ENCODE peak calls at places on chromosomes 7 and 10, in ten cellular contexts. T is uterus, K is ovary, D is body of pancreas, X is IMR-90, W is adrenal gland, C is transverse colon, A is H1, R is gastrocnemius medialis, V is prostate gland. B is an unnamed sample.

GRCh38 chr10:62454696-62455451 is 80.7 kb downstream of the ZNF365 start:
- DNase-seq in R (peak; percentile 54), C (no peak), X (peak; percentile 56), T (peak; percentile 66), K (no peak), A (no peak), W (peak; percentile 4), V (no peak), D (no peak), B (no peak)

GRCh38 chr10:93859049-93859655 is 34.6 kb upstream of the SLC35G1 start:
- DNase-seq in V (no peak), K (no peak), C (no peak), T (no peak), R (no peak), D (no peak), A (no peak), W (no peak), X (peak; percentile 10), B (no peak)

GRCh38 chr7:2509298-2509906 is 10.2 kb upstream of the LFNG start:
- DNase-seq in C (no peak), T (no peak), D (no peak), K (no peak), R (no peak), W (no peak), X (no peak), A (no peak), V (no peak), B (no peak)

GRCh38 chr7:2515424-2516193 is 4.0 kb upstream of the LFNG start:
- DNase-seq in D (no peak), C (no peak), K (no peak), T (no peak), V (no peak), A (no peak), W (no peak), X (no peak), R (no peak), B (no peak)

GRCh38 chr7:80273327-80273726 is 138.7 kb downstream of the GNAI1 start:
- DNase-seq in X (peak; percentile 65), V (no peak), K (no peak), C (no peak), W (peak; percentile 26), R (no peak), D (no peak), T (no peak), A (no peak), B (no peak)

GRCh38 chr7:110448918-110449317 is 642.0 kb upstream of the LRRN3 start:
- DNase-seq in D (no peak), X (no peak), T (no peak), W (no peak), K (no peak), A (no peak), C (no peak), V (no peak), R (no peak), B (no peak)

GRCh38 chr10:82377608-82378007 is 502.6 kb downstream of the NRG3 start:
- DNase-seq in C (no peak), R (no peak), T (no peak), A (peak; percentile 53), K (no peak), V (no peak), D (peak; percentile 34), X (no peak), W (peak; percentile 18), B (peak; percentile 85)

GRCh38 chr7:99919814-99920618 is 686 bp upstream of the TRIM4 start:
- DNase-seq in A (no peak), X (peak; percentile 9), R (no peak), D (no peak), T (no peak), V (no peak), W (no peak), K (no peak), C (no peak), B (no peak)

GRCh38 chr10:87845624-87846377 is 17.5 kb downstream of the KLLN start:
- DNase-seq in C (no peak), V (no peak), W (no peak), R (no peak), K (no peak), X (peak; percentile 97), T (no peak), A (no peak), D (no peak), B (no peak)

GRCh38 chr7:29557954-29558353 is 5.7 kb upstream of the PRR15 start:
- DNase-seq in D (no peak), W (peak; percentile 44), K (no peak), R (no peak), T (no peak), C (no peak), V (no peak), X (no peak), A (no peak), B (no peak)

GRCh38 chr7:84113286-84113685 is 81.3 kb downstream of the SEMA3A start:
- DNase-seq in T (no peak), X (no peak), R (no peak), V (no peak), D (no peak), W (no peak), A (no peak), K (no peak), C (no peak), B (no peak)

GRCh38 chr10:127524229-127524628 is 24.9 kb upstream of the NPS start:
- DNase-seq in D (no peak), R (no peak), W (no peak), A (no peak), C (no peak), X (no peak), T (no peak), K (no peak), V (no peak), B (no peak)

GRCh38 chr10:124353896-124354295 is 64.8 kb downstream of the OAT start:
- DNase-seq in D (no peak), T (no peak), R (no peak), K (no peak), A (no peak), C (no peak), W (no peak), X (no peak), V (no peak), B (no peak)

GRCh38 chr10:132897516-132898381 is 44.6 kb downstream of the CFAP46 start:
- DNase-seq in R (peak; percentile 4), A (no peak), V (no peak), D (no peak), X (no peak), T (no peak), W (no peak), C (no peak), K (no peak), B (no peak)

GRCh38 chr7:152865011-152865410 is 105.5 kb downstream of the ACTR3B start:
- DNase-seq in C (no peak), D (no peak), T (no peak), K (no peak), X (no peak), W (no peak), A (no peak), R (no peak), V (no peak), B (no peak)

GRCh38 chr10:92242380-92242779 is 48.5 kb downstream of the CPEB3 start:
- DNase-seq in V (no peak), A (no peak), K (no peak), T (no peak), C (no peak), X (no peak), W (no peak), R (no peak), D (no peak), B (no peak)
- H3K4me3 ChIP-seq in V (no peak overlapping the region), A (no peak overlapping the region), K (no peak overlapping the region), T (no peak overlapping the region), C (no peak overlapping the region), X (no peak overlapping the region), W (no peak overlapping the region), R (peak overlapping the region; percentile 77), D (no peak overlapping the region), B (no peak overlapping the region)

GRCh38 chr10:32321016-32321631 is 25.8 kb downstream of the EPC1 start:
- DNase-seq in K (no peak), X (no peak), A (no peak), T (no peak), C (no peak), V (no peak), R (no peak), D (no peak), W (no peak), B (no peak)
- TF ChIP-seq POLR2A in K (no peak), X (no peak), A (no peak), T (no peak), C (no peak), V (no peak), R (no peak), D (no peak), W (no peak), B (no peak)

DNA sequence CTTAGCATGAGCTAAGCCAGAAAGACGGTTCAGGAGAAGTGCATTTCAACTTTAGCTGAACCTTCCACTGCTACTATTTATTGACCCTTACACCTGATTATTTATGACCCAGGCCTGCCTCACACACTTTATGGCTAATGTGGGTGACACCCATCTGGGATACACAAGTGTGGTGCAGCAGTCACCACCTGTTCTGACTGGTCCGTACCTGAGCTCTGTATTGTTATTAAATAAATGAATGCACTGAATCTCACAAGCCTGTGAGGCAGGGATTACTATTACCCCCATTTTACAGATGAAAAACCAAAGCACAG is 1.5 kb downstream of the ANXA11 start:
- DNase-seq in D (no peak), T (no peak), C (no peak), V (no peak), X (no peak), A (no peak), R (no peak), K (no peak), W (no peak), B (no peak)
- H3K4me1 ChIP-seq in D (peaks cover 80% of the 10 kb centered on the region), T (peaks cover 9% of the 10 kb centered on the region), C (peaks cover 84% of the 10 kb centered on the region), V (peaks cover 12% of the 10 kb centered on the region), X (peaks cover 23% of the 10 kb centered on the region), A (peaks cover 16% of the 10 kb centered on the region), R (peaks cover 59% of the 10 kb centered on the region), K (peaks cover 26% of the 10 kb centered on the region), W (peaks cover 40% of the 10 kb centered on the region), B (peaks cover 73% of the 10 kb centered on the region)

DNA sequence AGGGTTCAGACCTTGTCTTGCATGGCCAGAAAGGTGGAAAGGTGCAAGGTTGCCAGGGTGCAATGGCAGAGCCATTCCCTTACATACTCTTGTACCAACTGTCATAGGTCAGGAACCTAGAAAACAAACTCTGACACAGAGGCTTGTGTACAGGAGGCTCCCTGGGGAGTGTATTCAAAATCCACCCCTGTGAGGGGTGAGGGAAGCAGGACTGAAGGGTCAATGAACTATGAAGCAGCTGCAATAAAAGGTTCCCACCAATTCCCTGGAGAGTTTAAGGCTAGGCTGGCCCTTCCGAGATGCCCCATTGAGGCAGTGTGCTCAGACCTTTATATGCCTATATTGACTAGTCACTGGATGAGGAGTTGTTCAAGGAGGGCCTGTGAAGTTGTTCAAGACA is 13.9 kb upstream of the CUZD1 start:
- DNase-seq in D (no peak), C (no peak), W (no peak), K (no peak), X (no peak), A (no peak), R (no peak), V (no peak), T (no peak), B (no peak)
- H3K4me3 ChIP-seq in D (no peak overlapping the region), C (no peak overlapping the region), W (no peak overlapping the region), K (no peak overlapping the region), X (no peak overlapping the region), A (no peak overlapping the region), R (no peak overlapping the region), V (no peak overlapping the region), T (no peak overlapping the region), B (no peak overlapping the region)

B was measured in esophagus muscularis mucosa.